ENCODE peak calls at places on chromosomes 12 and 14, in seven cellular contexts. Y, T, E, H, X, B and Z are unnamed samples.

GRCh38 chr14:73260574-73260973 is 23.3 kb downstream of the PAPLN start:
- DNase-seq in Y (no peak), T (no peak), E (peak; percentile 32), H (no peak), X (no peak), B (no peak), Z (no peak)

GRCh38 chr14:93879362-93879983 is 47.7 kb upstream of the FAM181A start:
- DNase-seq in Y (no peak), T (no peak), E (no peak), H (no peak), X (no peak), B (no peak), Z (no peak)

GRCh38 chr14:88604213-88604612 is 41.4 kb downstream of the ZC3H14 start:
- DNase-seq in Y (no peak), T (no peak), E (no peak), H (no peak), X (no peak), B (no peak), Z (no peak)

GRCh38 chr14:95134304-95134933 is 22.9 kb downstream of the DICER1 start:
- DNase-seq in Y (no peak), T (no peak), E (no peak), H (peak; percentile 18), X (no peak), B (no peak), Z (no peak)

GRCh38 chr14:103128631-103129300 is 5.5 kb downstream of the TNFAIP2 start:
- DNase-seq in Y (no peak), T (no peak), E (no peak), H (no peak), X (no peak), B (no peak), Z (no peak)

GRCh38 chr12:203462-204260 is 10.3 kb downstream of the SLC6A12 start:
- DNase-seq in Y (peak; percentile 73), T (no peak), E (no peak), H (no peak), X (no peak), B (no peak), Z (no peak)

GRCh38 chr12:76480800-76481199 is 78.8 kb downstream of the OSBPL8 start:
- DNase-seq in Y (no peak), T (no peak), E (no peak), H (no peak), X (no peak), B (no peak), Z (no peak)

GRCh38 chr12:103771466-103771865 is 69.6 kb downstream of the NT5DC3 start:
- DNase-seq in Y (peak; percentile 67), T (no peak), E (no peak), H (peak; percentile 8), X (peak; percentile 17), B (no peak), Z (no peak)

GRCh38 chr14:94897583-94897982 is 127.7 kb upstream of the GSC start:
- DNase-seq in Y (no peak), T (no peak), E (peak; percentile 65), H (no peak), X (no peak), B (no peak), Z (no peak)

GRCh38 chr12:116492703-116493324 is 66.4 kb upstream of the MAP1LC3B2 start:
- DNase-seq in Y (peak; percentile 38), T (no peak), E (no peak), H (peak; percentile 67), X (no peak), B (no peak), Z (no peak)

GRCh38 chr12:42396473-42397259 is 70.7 kb downstream of the PPHLN1 start:
- DNase-seq in Y (no peak), T (no peak), E (no peak), H (no peak), X (no peak), B (no peak), Z (no peak)